ENCODE peak calls at places on chromosomes 16 and 17, in six cellular contexts. F is testis; S is transverse colon; E is CD8-positive, alpha-beta memory T cell; M is heart left ventricle; O is upper lobe of right lung. N is an unnamed sample.

GRCh38 chr16:84843149-84844048 is 23.6 kb downstream of the CRISPLD2 start:
- DNase-seq in F (no peak), M (no peak), E (no peak), O (no peak), S (no peak), N (no peak)

GRCh38 chr16:1770328-1771071 is 843 bp downstream of the NME3 start:
- DNase-seq in F (peak; percentile 62), O (peak; percentile 80), E (no peak), M (peak; percentile 66), S (peak; percentile 75), N (no peak)

GRCh38 chr16:71927383-71927782 is 32.1 kb downstream of the IST1 start:
- DNase-seq in F (peak; percentile 79), O (no peak), E (no peak), S (peak; percentile 81), M (peak; percentile 60), N (peak; percentile 87)

GRCh38 chr17:79691931-79692330 is 38.8 kb upstream of the ENPP7 start:
- DNase-seq in M (no peak), F (peak; percentile 60), E (no peak), O (no peak), S (no peak), N (no peak)

GRCh38 chr17:76623271-76624146 is 20.0 kb downstream of the ST6GALNAC1 start:
- DNase-seq in M (peak; percentile 78), F (peak; percentile 85), S (peak; percentile 81), O (peak; percentile 90), E (peak; percentile 69), N (peak; percentile 64)

GRCh38 chr17:44637066-44637465 is 19.2 kb upstream of the MEIOC start:
- DNase-seq in O (no peak), S (no peak), F (no peak), M (no peak), E (no peak), N (no peak)

GRCh38 chr17:81285179-81285878 is 9.8 kb downstream of the SLC38A10 start:
- DNase-seq in E (peak; percentile 41), O (peak; percentile 90), F (peak; percentile 49), S (peak; percentile 58), M (peak; percentile 86), N (no peak)

GRCh38 chr16:58716468-58716867 is 17.6 kb downstream of the GOT2 start:
- DNase-seq in M (no peak), F (no peak), O (no peak), E (no peak), S (no peak), N (no peak)

GRCh38 chr17:10216213-10216982 is 18.0 kb upstream of the GAS7 start:
- DNase-seq in E (no peak), F (no peak), M (no peak), O (no peak), S (no peak), N (no peak)

GRCh38 chr16:16149710-16150116 is 73.6 kb downstream of the ABCC6 start:
- DNase-seq in E (no peak), S (no peak), F (no peak), M (no peak), O (no peak), N (no peak)

GRCh38 chr17:4788807-4789700 is at the start of gene GLTPD2:
- DNase-seq in O (no peak), E (no peak), S (peak; percentile 19), M (no peak), F (no peak), N (no peak)

GRCh38 chr17:45651145-45651713 is 132.9 kb upstream of the CRHR1 start:
- DNase-seq in F (no peak), S (no peak), E (no peak), M (no peak), O (no peak), N (no peak)

GRCh38 chr17:19833914-19834313 is 33.8 kb downstream of the ULK2 start:
- DNase-seq in O (no peak), E (no peak), S (no peak), F (no peak), M (no peak), N (no peak)

GRCh38 chr16:30893082-30893743 is 664 bp downstream of the BCL7C start:
- DNase-seq in S (no peak), O (peak; percentile 74), F (no peak), E (peak; percentile 28), M (no peak), N (no peak)

GRCh38 chr16:84069540-84069939 is 26.9 kb upstream of the SLC38A8 start:
- DNase-seq in E (no peak), O (no peak), M (no peak), F (no peak), S (no peak), N (no peak)

GRCh38 chr17:78613423-78613822 is 36.2 kb upstream of the DNAH17 start:
- DNase-seq in S (no peak), F (no peak), M (no peak), O (no peak), E (no peak), N (no peak)

GRCh38 chr16:73405851-73406250 is 357.9 kb upstream of the ZFHX3 start:
- DNase-seq in S (no peak), E (no peak), F (no peak), O (no peak), M (no peak), N (peak; percentile 48)

GRCh38 chr17:75843577-75844529 is at the start of gene UNC13D:
- DNase-seq in M (no peak), F (peak; percentile 30), O (no peak), S (peak; percentile 55), E (peak; percentile 75), N (no peak)

GRCh38 chr16:84755004-84755672 is 55.3 kb downstream of the USP10 start:
- DNase-seq in M (no peak), O (no peak), E (no peak), F (peak; percentile 47), S (no peak), N (no peak)

GRCh38 chr16:2979669-2980226 is 498 bp downstream of the PKMYT1 start:
- DNase-seq in O (no peak), S (no peak), E (no peak), F (no peak), M (no peak), N (peak; percentile 62)

GRCh38 chr16:49851468-49851787 is 4.5 kb downstream of the ZNF423 start:
- DNase-seq in M (no peak), O (no peak), F (no peak), E (no peak), S (peak; percentile 58), N (no peak)

GRCh38 chr16:48041861-48042435 is 113.8 kb downstream of the ABCC12 start:
- DNase-seq in S (no peak), O (no peak), E (no peak), F (peak; percentile 58), M (no peak), N (no peak)

GRCh38 chr17:78040561-78041400 is 82.3 kb downstream of the TNRC6C start:
- DNase-seq in O (peak; percentile 85), E (peak; percentile 43), M (peak; percentile 61), F (peak; percentile 61), S (peak; percentile 41), N (peak; percentile 84)

GRCh38 chr16:69188716-69189115 is 1.8 kb downstream of the SNTB2 start:
- DNase-seq in M (no peak), E (no peak), S (no peak), F (no peak), O (no peak), N (no peak)

DNA sequence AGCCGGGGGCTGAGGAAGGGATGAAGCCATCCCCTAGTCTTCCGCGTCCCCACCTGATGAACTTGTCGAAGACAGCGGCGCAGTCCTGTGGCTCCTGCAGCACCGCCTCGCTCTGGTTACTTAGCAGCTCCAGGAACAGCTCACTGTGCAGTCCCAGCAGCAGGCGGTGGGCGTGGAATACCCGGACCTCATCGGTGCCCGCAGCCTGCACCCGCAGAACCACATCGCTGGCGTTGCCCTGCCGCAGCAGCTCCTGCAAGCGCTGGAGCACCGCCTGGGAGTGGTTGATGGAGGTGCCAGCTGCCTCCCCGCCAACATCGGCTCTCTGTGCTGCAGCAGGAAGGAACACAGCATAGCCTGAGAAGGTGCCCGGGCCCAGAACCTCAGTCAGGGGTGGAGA is 1.8 kb downstream of the BTBD17 start:
- DNase-seq in M (no peak), O (no peak), S (no peak), F (no peak), E (no peak), N (no peak)
- H3K27me3 ChIP-seq in M (peaks cover 51% of the 10 kb centered on the region), O (peaks cover 67% of the 10 kb centered on the region), S (peaks cover 80% of the 10 kb centered on the region), F (no peaks in the 10 kb centered on the region), E (peaks cover 22% of the 10 kb centered on the region), N (peaks cover 85% of the 10 kb centered on the region)

GRCh38 chr17:49989518-49989880 is 5.5 kb downstream of the DLX3 start:
- DNase-seq in O (peak; percentile 50), S (no peak), F (no peak), M (no peak), E (no peak), N (no peak)

GRCh38 chr17:49992933-49993422 is 2.0 kb downstream of the DLX3 start:
- DNase-seq in S (no peak), F (no peak), M (no peak), O (peak; percentile 47), E (no peak), N (no peak)

GRCh38 chr17:49992191-49992932 is 2.7 kb downstream of the DLX3 start:
- DNase-seq in O (no peak), E (no peak), F (no peak), M (no peak), S (no peak), N (no peak)

GRCh38 chr17:49991409-49991808 is 3.6 kb downstream of the DLX3 start:
- DNase-seq in F (no peak), S (no peak), M (no peak), E (no peak), O (peak; percentile 60), N (no peak)

GRCh38 chr17:49990921-49991320 is 4.1 kb downstream of the DLX3 start:
- DNase-seq in S (no peak), M (no peak), E (no peak), O (peak; percentile 34), F (no peak), N (no peak)
- H3K27me3 ChIP-seq in S (peaks cover 94% of the 10 kb centered on the region), M (peaks cover 68% of the 10 kb centered on the region), E (peaks cover 51% of the 10 kb centered on the region), O (peaks cover 81% of the 10 kb centered on the region), F (no peaks in the 10 kb centered on the region), N (peaks cover 96% of the 10 kb centered on the region)

GRCh38 chr17:47847341-47848197 is 3.4 kb downstream of the SP6 start:
- DNase-seq in S (no peak), E (peak; percentile 31), O (no peak), F (peak; percentile 50), M (no peak), N (no peak)
- H3K27me3 ChIP-seq in S (peaks cover 64% of the 10 kb centered on the region), E (peaks cover 67% of the 10 kb centered on the region), O (peaks cover 73% of the 10 kb centered on the region), F (no peaks in the 10 kb centered on the region), M (peaks cover 47% of the 10 kb centered on the region), N (peaks cover 78% of the 10 kb centered on the region)

GRCh38 chr16:56262148-56262878 is 71.0 kb downstream of the GNAO1 start:
- DNase-seq in E (peak; percentile 2), F (no peak), O (no peak), M (no peak), S (peak; percentile 38), N (no peak)
- H3K27me3 ChIP-seq in E (no peaks in the 10 kb centered on the region), F (no peaks in the 10 kb centered on the region), O (no peaks in the 10 kb centered on the region), M (no peaks in the 10 kb centered on the region), S (no peaks in the 10 kb centered on the region), N (no peaks in the 10 kb centered on the region)

N was measured in SJSA1.